ENCODE peak calls at places on chromosomes 5 and 9, in six cellular contexts. One of them, this sample, is unnamed.

GRCh38 chr5:178338126-178338749 is 105.6 kb upstream of the PHYKPL start:
- DNase-seq in K562: no peak
- DNase-seq in CD8-positive, alpha-beta T cell: no peak
- DNase-seq in PC-3: no peak
- DNase-seq in brain microvascular endothelial cell: no peak
- DNase-seq in fibroblast of lung: no peak
- DNase-seq in this sample: no peak

GRCh38 chr9:129594632-129595031 is 26.3 kb downstream of the C9orf50 start:
- DNase-seq in K562: no peak
- DNase-seq in brain microvascular endothelial cell: no peak
- DNase-seq in fibroblast of lung: no peak
- DNase-seq in PC-3: no peak
- DNase-seq in CD8-positive, alpha-beta T cell: no peak
- DNase-seq in this sample: no peak

GRCh38 chr5:143980506-143980905 is 168.5 kb downstream of the HMHB1 start:
- DNase-seq in PC-3: no peak
- DNase-seq in K562: no peak
- DNase-seq in fibroblast of lung: no peak
- DNase-seq in CD8-positive, alpha-beta T cell: no peak
- DNase-seq in brain microvascular endothelial cell: no peak
- DNase-seq in this sample: no peak

GRCh38 chr9:95379630-95380029 is 62.1 kb upstream of the FANCC start:
- DNase-seq in PC-3: no peak
- DNase-seq in fibroblast of lung: no peak
- DNase-seq in K562: no peak
- DNase-seq in brain microvascular endothelial cell: no peak
- DNase-seq in CD8-positive, alpha-beta T cell: no peak
- DNase-seq in this sample: no peak

GRCh38 chr5:120457839-120458507 is 6.1 kb upstream of the PRR16 start:
- DNase-seq in PC-3: peak; percentile 78
- DNase-seq in CD8-positive, alpha-beta T cell: no peak
- DNase-seq in fibroblast of lung: peak; percentile 76
- DNase-seq in brain microvascular endothelial cell: peak; percentile 62
- DNase-seq in K562: no peak
- DNase-seq in this sample: peak; percentile 70

GRCh38 chr9:21997480-21997879 is 2.9 kb downstream of the CDKN2B-AS1 start:
- DNase-seq in fibroblast of lung: no peak
- DNase-seq in K562: no peak
- DNase-seq in brain microvascular endothelial cell: no peak
- DNase-seq in PC-3: no peak
- DNase-seq in CD8-positive, alpha-beta T cell: no peak
- DNase-seq in this sample: no peak

GRCh38 chr5:172380992-172381643 is 73.2 kb downstream of the SH3PXD2B start:
- DNase-seq in PC-3: peak; percentile 82
- DNase-seq in fibroblast of lung: peak; percentile 78
- DNase-seq in K562: no peak
- DNase-seq in CD8-positive, alpha-beta T cell: no peak
- DNase-seq in brain microvascular endothelial cell: no peak
- DNase-seq in this sample: no peak

GRCh38 chr5:73272351-73272750 is 99.4 kb downstream of the TMEM174 start:
- DNase-seq in PC-3: no peak
- DNase-seq in K562: no peak
- DNase-seq in fibroblast of lung: no peak
- DNase-seq in CD8-positive, alpha-beta T cell: no peak
- DNase-seq in brain microvascular endothelial cell: no peak
- DNase-seq in this sample: no peak

GRCh38 chr5:121967187-121967586 is 5.4 kb downstream of the SRFBP1 start:
- DNase-seq in fibroblast of lung: peak; percentile 80
- DNase-seq in PC-3: peak; percentile 33
- DNase-seq in K562: no peak
- DNase-seq in CD8-positive, alpha-beta T cell: no peak
- DNase-seq in brain microvascular endothelial cell: peak; percentile 31
- DNase-seq in this sample: no peak

GRCh38 chr9:81801190-81801589 is 111.8 kb upstream of the TLE1 start:
- DNase-seq in PC-3: peak; percentile 4
- DNase-seq in brain microvascular endothelial cell: peak; percentile 37
- DNase-seq in fibroblast of lung: no peak
- DNase-seq in CD8-positive, alpha-beta T cell: no peak
- DNase-seq in K562: no peak
- DNase-seq in this sample: no peak

GRCh38 chr5:134460551-134460950 is 48.9 kb upstream of the CDKN2AIPNL start:
- DNase-seq in fibroblast of lung: no peak
- DNase-seq in PC-3: no peak
- DNase-seq in brain microvascular endothelial cell: no peak
- DNase-seq in K562: no peak
- DNase-seq in CD8-positive, alpha-beta T cell: no peak
- DNase-seq in this sample: no peak

GRCh38 chr9:34996181-34996904 is 6.8 kb downstream of the DNAJB5 start:
- DNase-seq in CD8-positive, alpha-beta T cell: no peak
- DNase-seq in K562: no peak
- DNase-seq in brain microvascular endothelial cell: no peak
- DNase-seq in fibroblast of lung: no peak
- DNase-seq in PC-3: no peak
- DNase-seq in this sample: no peak

GRCh38 chr9:972512-973294 is 3.8 kb upstream of the DMRT3 start:
- DNase-seq in CD8-positive, alpha-beta T cell: no peak
- DNase-seq in K562: no peak
- DNase-seq in PC-3: no peak
- DNase-seq in brain microvascular endothelial cell: no peak
- DNase-seq in fibroblast of lung: no peak
- DNase-seq in this sample: no peak

GRCh38 chr9:116491219-116491618 is 195.9 kb upstream of the TRIM32 start:
- DNase-seq in fibroblast of lung: peak; percentile 23
- DNase-seq in brain microvascular endothelial cell: no peak
- DNase-seq in K562: no peak
- DNase-seq in PC-3: no peak
- DNase-seq in CD8-positive, alpha-beta T cell: no peak
- DNase-seq in this sample: no peak

GRCh38 chr5:166726406-166726805 is 1565.0 kb upstream of the WWC1 start:
- DNase-seq in CD8-positive, alpha-beta T cell: no peak
- DNase-seq in brain microvascular endothelial cell: no peak
- DNase-seq in PC-3: no peak
- DNase-seq in K562: no peak
- DNase-seq in fibroblast of lung: no peak
- DNase-seq in this sample: peak; percentile 40

GRCh38 chr9:23621166-23621565 is 204.9 kb downstream of the ELAVL2 start:
- DNase-seq in fibroblast of lung: no peak
- DNase-seq in PC-3: peak; percentile 92
- DNase-seq in K562: no peak
- DNase-seq in CD8-positive, alpha-beta T cell: no peak
- DNase-seq in brain microvascular endothelial cell: no peak
- DNase-seq in this sample: no peak

GRCh38 chr9:129595323-129595741 is 25.6 kb downstream of the C9orf50 start:
- DNase-seq in brain microvascular endothelial cell: no peak
- DNase-seq in fibroblast of lung: no peak
- DNase-seq in CD8-positive, alpha-beta T cell: no peak
- DNase-seq in K562: no peak
- DNase-seq in PC-3: peak; percentile 8
- DNase-seq in this sample: no peak

GRCh38 chr5:170450041-170450660 is 53.7 kb upstream of the KCNIP1 start:
- DNase-seq in PC-3: no peak
- DNase-seq in K562: no peak
- DNase-seq in brain microvascular endothelial cell: no peak
- DNase-seq in fibroblast of lung: no peak
- DNase-seq in CD8-positive, alpha-beta T cell: no peak
- DNase-seq in this sample: no peak

DNA sequence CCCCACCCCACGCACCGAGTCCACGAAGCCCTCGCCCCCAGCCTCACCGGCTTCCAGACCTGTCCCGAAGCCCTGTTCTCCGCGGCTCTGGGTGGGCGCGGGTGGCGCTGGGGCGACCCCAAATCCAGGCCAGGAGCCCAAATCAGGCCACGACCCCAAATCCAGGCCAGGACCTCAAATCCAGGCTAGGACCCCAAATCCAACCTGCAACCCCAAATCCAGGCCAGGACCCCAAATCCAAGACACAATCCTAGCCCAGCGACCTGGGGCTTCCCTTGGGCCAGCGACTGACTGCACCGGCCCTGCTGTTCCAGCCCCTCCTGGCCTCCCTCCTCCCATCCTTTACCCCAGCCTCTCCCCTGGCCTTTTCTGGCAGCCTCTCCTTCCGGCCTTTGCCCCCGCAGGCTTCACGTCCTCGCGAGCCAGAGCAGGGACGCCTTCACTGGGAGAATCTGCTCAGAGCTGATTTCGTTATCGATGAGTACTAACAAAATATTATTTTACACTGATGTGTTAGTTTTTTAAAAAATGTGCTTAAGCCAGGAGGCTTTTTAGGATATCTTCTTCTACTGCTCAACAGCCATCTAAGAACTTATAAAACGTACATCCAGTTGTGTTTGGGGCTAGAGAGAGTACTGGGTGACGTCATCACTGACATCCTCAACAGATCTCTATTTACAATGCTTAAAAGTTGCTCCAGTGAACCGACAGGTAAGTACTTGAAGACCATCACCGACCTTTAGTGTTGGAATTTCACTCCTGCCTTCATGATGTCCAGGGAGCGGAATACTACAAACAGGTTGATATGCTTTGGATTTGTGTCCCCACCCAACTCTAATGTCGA is 34.7 kb downstream of the TRIP13 start:
- DNase-seq in PC-3: no peak
- DNase-seq in brain microvascular endothelial cell: no peak
- DNase-seq in CD8-positive, alpha-beta T cell: no peak
- DNase-seq in K562: no peak
- DNase-seq in fibroblast of lung: no peak
- DNase-seq in this sample: peak; percentile 30
- TF ChIP-seq CTCF in PC-3: no peak
- TF ChIP-seq CTCF in brain microvascular endothelial cell: no peak
- TF ChIP-seq CTCF in CD8-positive, alpha-beta T cell: no peak
- TF ChIP-seq CTCF in K562: no peak
- TF ChIP-seq CTCF in fibroblast of lung: no peak
- TF ChIP-seq CTCF in this sample: no peak

DNA sequence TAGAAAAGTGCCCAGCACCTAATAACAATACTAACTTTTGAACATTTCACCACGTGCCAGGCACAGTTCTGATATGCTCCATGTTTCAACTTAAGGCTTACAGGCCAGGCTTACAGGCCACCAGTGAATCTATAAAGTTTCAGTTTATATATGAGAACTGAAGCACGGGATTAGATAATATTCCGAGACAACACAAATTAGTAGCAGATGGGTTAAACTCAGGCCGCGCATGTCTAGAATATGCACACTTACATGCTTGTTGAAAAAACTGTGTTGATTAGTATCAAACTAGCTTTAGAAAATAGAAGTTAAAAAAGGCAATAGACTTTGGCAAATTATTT is 587.9 kb downstream of the MTRR start:
- DNase-seq in PC-3: no peak
- DNase-seq in K562: no peak
- DNase-seq in CD8-positive, alpha-beta T cell: no peak
- DNase-seq in brain microvascular endothelial cell: no peak
- DNase-seq in fibroblast of lung: no peak
- DNase-seq in this sample: no peak
- H3K4me3 ChIP-seq in PC-3: no peak overlapping the region
- H3K4me3 ChIP-seq in K562: no peak overlapping the region
- H3K4me3 ChIP-seq in CD8-positive, alpha-beta T cell: peak overlapping the region; percentile 75
- H3K4me3 ChIP-seq in brain microvascular endothelial cell: no peak overlapping the region
- H3K4me3 ChIP-seq in fibroblast of lung: no peak overlapping the region
- H3K4me3 ChIP-seq in this sample: peak overlapping the region; percentile 55

GRCh38 chr5:74336286-74336685 is 304.2 kb downstream of the ENC1 start:
- DNase-seq in CD8-positive, alpha-beta T cell: no peak
- DNase-seq in fibroblast of lung: no peak
- DNase-seq in brain microvascular endothelial cell: no peak
- DNase-seq in K562: no peak
- DNase-seq in PC-3: no peak
- DNase-seq in this sample: peak; percentile 32

GRCh38 chr5:74341221-74341620 is 299.3 kb downstream of the ENC1 start:
- DNase-seq in brain microvascular endothelial cell: no peak
- DNase-seq in CD8-positive, alpha-beta T cell: no peak
- DNase-seq in K562: no peak
- DNase-seq in fibroblast of lung: no peak
- DNase-seq in PC-3: no peak
- DNase-seq in this sample: no peak

GRCh38 chr5:74340476-74340875 is 300.1 kb downstream of the ENC1 start:
- DNase-seq in K562: no peak
- DNase-seq in PC-3: no peak
- DNase-seq in brain microvascular endothelial cell: no peak
- DNase-seq in fibroblast of lung: no peak
- DNase-seq in CD8-positive, alpha-beta T cell: no peak
- DNase-seq in this sample: no peak

GRCh38 chr5:74337252-74338100 is 303.1 kb downstream of the ENC1 start:
- DNase-seq in K562: no peak
- DNase-seq in PC-3: no peak
- DNase-seq in CD8-positive, alpha-beta T cell: no peak
- DNase-seq in brain microvascular endothelial cell: no peak
- DNase-seq in fibroblast of lung: no peak
- DNase-seq in this sample: no peak

GRCh38 chr5:74338101-74338388 is 302.5 kb downstream of the ENC1 start:
- DNase-seq in fibroblast of lung: no peak
- DNase-seq in PC-3: no peak
- DNase-seq in CD8-positive, alpha-beta T cell: no peak
- DNase-seq in brain microvascular endothelial cell: no peak
- DNase-seq in K562: no peak
- DNase-seq in this sample: no peak
- TF ChIP-seq CTCF in fibroblast of lung: no peak
- TF ChIP-seq CTCF in PC-3: no peak
- TF ChIP-seq CTCF in CD8-positive, alpha-beta T cell: no peak
- TF ChIP-seq CTCF in brain microvascular endothelial cell: no peak
- TF ChIP-seq CTCF in K562: no peak
- TF ChIP-seq CTCF in this sample: no peak

GRCh38 chr5:320524-321232 is 836 bp upstream of the AHRR start:
- DNase-seq in CD8-positive, alpha-beta T cell: no peak
- DNase-seq in PC-3: no peak
- DNase-seq in fibroblast of lung: no peak
- DNase-seq in K562: no peak
- DNase-seq in brain microvascular endothelial cell: no peak
- DNase-seq in this sample: no peak

GRCh38 chr5:322281-322941 is 897 bp downstream of the AHRR start:
- DNase-seq in brain microvascular endothelial cell: no peak
- DNase-seq in fibroblast of lung: peak; percentile 23
- DNase-seq in CD8-positive, alpha-beta T cell: no peak
- DNase-seq in K562: no peak
- DNase-seq in PC-3: no peak
- DNase-seq in this sample: no peak

GRCh38 chr5:322942-323879 is 1.7 kb downstream of the AHRR start:
- DNase-seq in CD8-positive, alpha-beta T cell: no peak
- DNase-seq in K562: no peak
- DNase-seq in PC-3: no peak
- DNase-seq in fibroblast of lung: no peak
- DNase-seq in brain microvascular endothelial cell: no peak
- DNase-seq in this sample: no peak

GRCh38 chr5:321233-321725 is at the start of gene AHRR:
- DNase-seq in fibroblast of lung: peak; percentile 54
- DNase-seq in K562: peak; percentile 92
- DNase-seq in brain microvascular endothelial cell: peak; percentile 40
- DNase-seq in PC-3: peak; percentile 75
- DNase-seq in CD8-positive, alpha-beta T cell: no peak
- DNase-seq in this sample: peak; percentile 55

DNA sequence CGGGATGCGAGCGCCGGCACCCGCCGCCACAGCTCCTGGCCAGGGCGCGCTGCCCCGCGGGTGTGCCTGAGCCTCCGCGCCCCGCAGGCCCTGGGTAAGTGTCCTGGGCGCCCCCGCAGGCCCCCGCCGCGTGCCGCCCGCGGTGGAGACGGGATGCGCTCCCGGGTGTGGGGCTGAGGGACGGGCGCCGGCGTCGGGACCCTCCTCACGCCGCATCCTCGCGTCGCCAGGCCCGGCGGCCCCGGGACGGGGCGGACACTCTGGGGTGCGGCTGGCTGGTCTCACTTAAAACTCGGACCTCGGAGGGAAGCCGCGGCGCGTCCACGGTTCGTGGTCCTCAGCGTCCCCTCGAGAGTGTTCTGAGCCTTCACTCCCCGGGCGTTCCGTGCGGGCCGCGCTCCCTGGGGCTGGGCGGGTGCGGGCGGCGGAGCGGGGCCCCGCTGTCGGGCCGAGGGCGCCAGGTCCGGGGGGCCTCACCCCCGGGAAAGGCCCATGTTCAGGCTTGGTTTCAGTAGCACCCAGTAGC is 275 bp downstream of the AHRR start:
- DNase-seq in fibroblast of lung: no peak
- DNase-seq in PC-3: no peak
- DNase-seq in brain microvascular endothelial cell: no peak
- DNase-seq in K562: no peak
- DNase-seq in CD8-positive, alpha-beta T cell: no peak
- DNase-seq in this sample: no peak
- H3K4me3 ChIP-seq in fibroblast of lung: peak overlapping the region; percentile 73
- H3K4me3 ChIP-seq in PC-3: peak overlapping the region; percentile 95
- H3K4me3 ChIP-seq in brain microvascular endothelial cell: peak overlapping the region; percentile 64
- H3K4me3 ChIP-seq in K562: no peak overlapping the region
- H3K4me3 ChIP-seq in CD8-positive, alpha-beta T cell: no peak overlapping the region
- H3K4me3 ChIP-seq in this sample: peak overlapping the region; percentile 26

This sample was measured in Caco-2.